ENCODE peak calls at places on chromosomes 3 and 15, in nine cellular contexts. T, D, H, E, G, B, K, C and V are unnamed samples.

GRCh38 chr3:127151992-127152391 is 40.9 kb upstream of the PRR23E start:
- DNase-seq in T (no peak), D (no peak), H (no peak), E (no peak), G (no peak), B (no peak), K (no peak), C (no peak), V (no peak)

GRCh38 chr15:65032823-65033537 is 3.5 kb upstream of the MTFMT start:
- DNase-seq in T (peak), D (peak), H (peak), E (peak), G (no peak), B (no peak), K (peak), C (peak), V (no peak)

GRCh38 chr15:85793641-85794597 is 806 bp downstream of the KLHL25 start:
- DNase-seq in T (peak), D (peak), H (peak), E (no peak), G (no peak), B (no peak), K (peak), C (peak), V (peak)

GRCh38 chr3:65988440-65988839 is 50.3 kb downstream of the MAGI1 start:
- DNase-seq in T (no peak), D (no peak), H (no peak), E (no peak), G (no peak), B (no peak), K (no peak), C (no peak), V (no peak)

GRCh38 chr3:34157491-34157890 is 359.1 kb downstream of the PDCD6IP start:
- DNase-seq in T (no peak), D (no peak), H (no peak), E (no peak), G (no peak), B (no peak), K (no peak), C (peak), V (no peak)

GRCh38 chr3:50572158-50572557 is 2.8 kb downstream of the HEMK1 start:
- DNase-seq in T (peak), D (peak), H (peak), E (peak), G (peak), B (peak), K (peak), C (peak), V (peak)

GRCh38 chr3:32719931-32720330 is 34.9 kb downstream of the CNOT10 start:
- DNase-seq in T (no peak), D (no peak), H (no peak), E (no peak), G (no peak), B (no peak), K (no peak), C (no peak), V (no peak)

GRCh38 chr15:39016706-39017105 is 452.1 kb upstream of the RASGRP1 start:
- DNase-seq in T (no peak), D (no peak), H (peak), E (no peak), G (no peak), B (no peak), K (no peak), C (no peak), V (no peak)

GRCh38 chr3:124133366-124133940 is 141.5 kb upstream of the ROPN1 start:
- DNase-seq in T (no peak), D (no peak), H (no peak), E (no peak), G (no peak), B (no peak), K (no peak), C (no peak), V (no peak)

GRCh38 chr3:35832140-35832571 is 192.8 kb downstream of the ARPP21 start:
- DNase-seq in T (no peak), D (no peak), H (peak), E (no peak), G (no peak), B (no peak), K (no peak), C (no peak), V (no peak)

GRCh38 chr3:120418446-120418845 is 32.3 kb downstream of the FSTL1 start:
- DNase-seq in T (no peak), D (no peak), H (no peak), E (no peak), G (no peak), B (no peak), K (no peak), C (no peak), V (no peak)

GRCh38 chr3:38834110-38834509 is 18.1 kb upstream of the SCN10A start:
- DNase-seq in T (peak), D (no peak), H (peak), E (peak), G (peak), B (no peak), K (peak), C (peak), V (peak)

GRCh38 chr15:80415331-80415730 is 11.1 kb downstream of the ARNT2 start:
- DNase-seq in T (no peak), D (no peak), H (no peak), E (no peak), G (no peak), B (no peak), K (no peak), C (no peak), V (no peak)

GRCh38 chr3:45628746-45629145 is 34.2 kb downstream of the LIMD1 start:
- DNase-seq in T (no peak), D (no peak), H (peak), E (no peak), G (no peak), B (no peak), K (no peak), C (no peak), V (no peak)

GRCh38 chr3:36380171-36381031 is at the start of gene STAC:
- DNase-seq in T (no peak), D (peak), H (no peak), E (no peak), G (no peak), B (no peak), K (peak), C (peak), V (peak)

GRCh38 chr3:156680243-156680930 is 6.0 kb downstream of the TIPARP start:
- DNase-seq in T (no peak), D (no peak), H (no peak), E (no peak), G (no peak), B (no peak), K (no peak), C (no peak), V (no peak)

GRCh38 chr3:157920804-157921203 is 185.4 kb downstream of the SHOX2 start:
- DNase-seq in T (no peak), D (no peak), H (no peak), E (no peak), G (no peak), B (no peak), K (no peak), C (peak), V (no peak)

GRCh38 chr15:59746777-59747176 is 57.7 kb upstream of the BNIP2 start:
- DNase-seq in T (no peak), D (no peak), H (no peak), E (no peak), G (no peak), B (no peak), K (no peak), C (no peak), V (no peak)

GRCh38 chr15:82739086-82739485 is 29.4 kb upstream of the AP3B2 start:
- DNase-seq in T (no peak), D (no peak), H (no peak), E (no peak), G (no peak), B (no peak), K (no peak), C (no peak), V (no peak)

GRCh38 chr3:69197922-69198540 is 75.6 kb upstream of the LMOD3 start:
- DNase-seq in T (no peak), D (no peak), H (no peak), E (no peak), G (no peak), B (no peak), K (no peak), C (no peak), V (no peak)

GRCh38 chr15:66072616-66073361 is 180.8 kb downstream of the MEGF11 start:
- DNase-seq in T (no peak), D (no peak), H (no peak), E (no peak), G (no peak), B (no peak), K (no peak), C (no peak), V (peak)

GRCh38 chr15:64185331-64185911 is 22.6 kb upstream of the PPIB start:
- DNase-seq in T (no peak), D (no peak), H (no peak), E (no peak), G (no peak), B (no peak), K (no peak), C (no peak), V (no peak)

GRCh38 chr3:31054032-31054431 is 159.6 kb upstream of the GADL1 start:
- DNase-seq in T (no peak), D (no peak), H (no peak), E (no peak), G (no peak), B (no peak), K (no peak), C (no peak), V (no peak)

GRCh38 chr3:183317271-183317670 is 64.2 kb downstream of the B3GNT5 start:
- DNase-seq in T (no peak), D (no peak), H (no peak), E (no peak), G (no peak), B (no peak), K (no peak), C (no peak), V (no peak)

GRCh38 chr3:116848402-116848801 is 138.8 kb downstream of the TUSC7 start:
- DNase-seq in T (no peak), D (no peak), H (no peak), E (no peak), G (no peak), B (no peak), K (no peak), C (no peak), V (no peak)

GRCh38 chr3:50296721-50297383 is 2.4 kb downstream of the HYAL3 start:
- DNase-seq in T (no peak), D (no peak), H (no peak), E (no peak), G (no peak), B (no peak), K (no peak), C (peak), V (no peak)

GRCh38 chr3:124084398-124084881 is 92.5 kb upstream of the ROPN1 start:
- DNase-seq in T (no peak), D (no peak), H (no peak), E (peak), G (no peak), B (no peak), K (no peak), C (no peak), V (no peak)

GRCh38 chr3:140655678-140656077 is 22.2 kb upstream of the TRIM42 start:
- DNase-seq in T (no peak), D (no peak), H (no peak), E (no peak), G (no peak), B (no peak), K (no peak), C (no peak), V (no peak)